ENCODE peak calls at places on chromosomes 16 and 17, in six cellular contexts. G is neural crest cell, F is iris pigment epithelial cell, O is occipital lobe, K is naive B cell, D is pulmonary artery endothelial cell. V is an unnamed sample.

GRCh38 chr17:75831032-75831567 is 13.1 kb downstream of the UNC13D start:
- DNase-seq in G (no peak), F (no peak), O (no peak), K (no peak), D (no peak), V (no peak)

GRCh38 chr16:77574867-77575619 is 140.2 kb upstream of the ADAMTS18 start:
- DNase-seq in G (no peak), F (peak), O (no peak), K (no peak), D (peak), V (no peak)

GRCh38 chr16:89136931-89137330 is 34.6 kb upstream of the CDH15 start:
- DNase-seq in G (no peak), F (no peak), O (no peak), K (no peak), D (no peak), V (no peak)

GRCh38 chr16:49596119-49596518 is 222.5 kb downstream of the C16orf78 start:
- DNase-seq in G (no peak), F (peak), O (no peak), K (no peak), D (no peak), V (no peak)

GRCh38 chr17:10631048-10631700 is 25.9 kb downstream of the MYH3 start:
- DNase-seq in G (peak), F (peak), O (no peak), K (no peak), D (no peak), V (peak)

GRCh38 chr16:66832661-66833305 is 2.0 kb upstream of the NAE1 start:
- DNase-seq in G (no peak), F (peak), O (no peak), K (no peak), D (no peak), V (peak)

GRCh38 chr17:67947325-67947813 is 48.9 kb downstream of the C17orf58 start:
- DNase-seq in G (no peak), F (no peak), O (no peak), K (no peak), D (no peak), V (no peak)

GRCh38 chr16:56606071-56606687 is 2.2 kb upstream of the MT2A start:
- DNase-seq in G (no peak), F (peak), O (no peak), K (no peak), D (no peak), V (no peak)

GRCh38 chr16:31009894-31010293 is 544 bp downstream of the STX1B start:
- DNase-seq in G (no peak), F (no peak), O (no peak), K (no peak), D (no peak), V (no peak)

GRCh38 chr17:80931421-80932265 is 60.0 kb upstream of the CHMP6 start:
- DNase-seq in G (no peak), F (peak), O (no peak), K (no peak), D (no peak), V (peak)

GRCh38 chr16:2470603-2471015 is 488 bp upstream of the NTN3 start:
- DNase-seq in G (no peak), F (no peak), O (no peak), K (no peak), D (no peak), V (no peak)

GRCh38 chr16:89697161-89697615 is 4.3 kb downstream of the SPATA2L start:
- DNase-seq in G (no peak), F (no peak), O (no peak), K (no peak), D (no peak), V (no peak)

GRCh38 chr17:32671891-32672290 is 185.1 kb downstream of the CDK5R1 start:
- DNase-seq in G (no peak), F (no peak), O (no peak), K (no peak), D (no peak), V (no peak)

GRCh38 chr16:55905651-55906050 is 30.5 kb upstream of the CES5A start:
- DNase-seq in G (no peak), F (no peak), O (no peak), K (no peak), D (no peak), V (no peak)

GRCh38 chr16:11257131-11257938 is 1.3 kb upstream of the SOCS1 start:
- DNase-seq in G (peak), F (peak), O (peak), K (no peak), D (peak), V (peak)

GRCh38 chr17:78421534-78422266 is 43.3 kb downstream of the PGS1 start:
- DNase-seq in G (peak), F (peak), O (peak), K (peak), D (peak), V (peak)

GRCh38 chr17:4852504-4853075 is 19.4 kb downstream of the MINK1 start:
- DNase-seq in G (no peak), F (peak), O (no peak), K (no peak), D (no peak), V (no peak)

GRCh38 chr16:55496509-55497145 is 12.2 kb upstream of the LPCAT2 start:
- DNase-seq in G (no peak), F (no peak), O (no peak), K (no peak), D (no peak), V (no peak)

GRCh38 chr16:86452451-86452850 is 57.9 kb upstream of the FOXF1 start:
- DNase-seq in G (no peak), F (no peak), O (no peak), K (no peak), D (no peak), V (no peak)

GRCh38 chr16:14004031-14004718 is 66.9 kb upstream of the MRTFB start:
- DNase-seq in G (no peak), F (no peak), O (no peak), K (no peak), D (no peak), V (no peak)

GRCh38 chr17:75619506-75620431 is 13.5 kb upstream of the SMIM5 start:
- DNase-seq in G (peak), F (peak), O (no peak), K (no peak), D (no peak), V (peak)

GRCh38 chr17:59618894-59619312 is 792 bp upstream of the CLTC start:
- DNase-seq in G (no peak), F (no peak), O (no peak), K (no peak), D (peak), V (no peak)

GRCh38 chr17:45046536-45047125 is 4.8 kb downstream of the DCAKD start:
- DNase-seq in G (no peak), F (peak), O (no peak), K (no peak), D (no peak), V (no peak)

GRCh38 chr17:9700754-9701476 is 55.6 kb downstream of the USP43 start:
- DNase-seq in G (no peak), F (no peak), O (no peak), K (no peak), D (no peak), V (no peak)

GRCh38 chr17:14737984-14738651 is 437.2 kb downstream of the HS3ST3B1 start:
- DNase-seq in G (peak), F (peak), O (no peak), K (no peak), D (no peak), V (peak)

GRCh38 chr17:40816569-40816968 is 5.8 kb downstream of the KRT10 start:
- DNase-seq in G (no peak), F (no peak), O (no peak), K (no peak), D (no peak), V (no peak)

GRCh38 chr16:26859086-26859485 is 207.6 kb upstream of the C16orf82 start:
- DNase-seq in G (no peak), F (no peak), O (no peak), K (no peak), D (no peak), V (no peak)

GRCh38 chr16:73304008-73304814 is 256.3 kb upstream of the ZFHX3 start:
- DNase-seq in G (no peak), F (no peak), O (no peak), K (no peak), D (no peak), V (peak)

GRCh38 chr16:46747777-46748651 is at the start of gene MYLK3:
- DNase-seq in G (no peak), F (peak), O (no peak), K (no peak), D (no peak), V (no peak)

GRCh38 chr16:87006789-87007745 is 310.1 kb downstream of the C16orf95 start:
- DNase-seq in G (no peak), F (no peak), O (no peak), K (no peak), D (no peak), V (no peak)

GRCh38 chr17:19702231-19702641 is 14.1 kb downstream of the SLC47A2 start:
- DNase-seq in G (no peak), F (no peak), O (no peak), K (no peak), D (no peak), V (peak)

GRCh38 chr17:19781488-19782458 is 33.7 kb upstream of the ALDH3A1 start:
- DNase-seq in G (no peak), F (no peak), O (no peak), K (no peak), D (no peak), V (no peak)

V was measured in HEK293T.